ENCODE peak calls at places on chromosomes 12 and 14, in four cellular contexts. One of them, this sample, is unnamed. For H3K4me1, the result is how much of the 10 kb centered on the place peaks cover.

GRCh38 chr14:30330452-30330851 is 228.5 kb upstream of the G2E3 start:
- DNase-seq in psoas muscle: no peak
- DNase-seq in CD8-positive, alpha-beta T cell: no peak
- DNase-seq in heart left ventricle: no peak
- DNase-seq in this sample: no peak

GRCh38 chr12:116659771-116660481 is 77.9 kb downstream of the SPRING1 start:
- DNase-seq in psoas muscle: no peak
- DNase-seq in CD8-positive, alpha-beta T cell: no peak
- DNase-seq in heart left ventricle: no peak
- DNase-seq in this sample: no peak

GRCh38 chr12:51470116-51470515 is 45.5 kb downstream of the SLC4A8 start:
- DNase-seq in psoas muscle: no peak
- DNase-seq in CD8-positive, alpha-beta T cell: no peak
- DNase-seq in heart left ventricle: no peak
- DNase-seq in this sample: no peak

GRCh38 chr12:78949532-78949931 is 85.0 kb downstream of the SYT1 start:
- DNase-seq in psoas muscle: no peak
- DNase-seq in CD8-positive, alpha-beta T cell: no peak
- DNase-seq in heart left ventricle: no peak
- DNase-seq in this sample: no peak

GRCh38 chr12:104930388-104931326 is 27.4 kb downstream of the SLC41A2 start:
- DNase-seq in psoas muscle: no peak
- DNase-seq in CD8-positive, alpha-beta T cell: no peak
- DNase-seq in heart left ventricle: no peak
- DNase-seq in this sample: peak

GRCh38 chr14:34450542-34450915 is 11.5 kb downstream of the SPTSSA start:
- DNase-seq in psoas muscle: no peak
- DNase-seq in CD8-positive, alpha-beta T cell: no peak
- DNase-seq in heart left ventricle: no peak
- DNase-seq in this sample: no peak

GRCh38 chr12:90829044-90829443 is 125.9 kb downstream of the CCER1 start:
- DNase-seq in psoas muscle: no peak
- DNase-seq in CD8-positive, alpha-beta T cell: no peak
- DNase-seq in heart left ventricle: no peak
- DNase-seq in this sample: no peak

GRCh38 chr14:52926994-52927393 is 23.9 kb downstream of the FERMT2 start:
- DNase-seq in psoas muscle: no peak
- DNase-seq in CD8-positive, alpha-beta T cell: no peak
- DNase-seq in heart left ventricle: no peak
- DNase-seq in this sample: no peak

GRCh38 chr12:5856692-5857091 is 88.4 kb downstream of the ANO2 start:
- DNase-seq in psoas muscle: no peak
- DNase-seq in CD8-positive, alpha-beta T cell: no peak
- DNase-seq in heart left ventricle: no peak
- DNase-seq in this sample: no peak

GRCh38 chr12:97127061-97127460 is 220.0 kb downstream of the NEDD1 start:
- DNase-seq in psoas muscle: no peak
- DNase-seq in CD8-positive, alpha-beta T cell: no peak
- DNase-seq in heart left ventricle: no peak
- DNase-seq in this sample: no peak

GRCh38 chr12:18747960-18748359 is 10.0 kb downstream of the CAPZA3 start:
- DNase-seq in psoas muscle: no peak
- DNase-seq in CD8-positive, alpha-beta T cell: no peak
- DNase-seq in heart left ventricle: no peak
- DNase-seq in this sample: no peak

GRCh38 chr14:100239840-100240724 is 1.1 kb downstream of the YY1 start:
- DNase-seq in psoas muscle: peak
- DNase-seq in CD8-positive, alpha-beta T cell: peak
- DNase-seq in heart left ventricle: peak
- DNase-seq in this sample: peak

GRCh38 chr14:93759781-93760307 is 28.4 kb downstream of the PRIMA1 start:
- DNase-seq in psoas muscle: peak
- DNase-seq in CD8-positive, alpha-beta T cell: no peak
- DNase-seq in heart left ventricle: peak
- DNase-seq in this sample: no peak

GRCh38 chr14:56118611-56119181 is 485 bp downstream of the PELI2 start:
- DNase-seq in psoas muscle: peak
- DNase-seq in CD8-positive, alpha-beta T cell: peak
- DNase-seq in heart left ventricle: peak
- DNase-seq in this sample: peak

GRCh38 chr14:23209651-23210423 is 26.4 kb upstream of the SLC7A8 start:
- DNase-seq in psoas muscle: no peak
- DNase-seq in CD8-positive, alpha-beta T cell: no peak
- DNase-seq in heart left ventricle: no peak
- DNase-seq in this sample: no peak

GRCh38 chr12:120257041-120257821 is 8.3 kb downstream of the PXN start:
- DNase-seq in psoas muscle: peak
- DNase-seq in CD8-positive, alpha-beta T cell: no peak
- DNase-seq in heart left ventricle: peak
- DNase-seq in this sample: no peak

GRCh38 chr12:33795536-33795935 is 226.8 kb upstream of the ALG10 start:
- DNase-seq in psoas muscle: no peak
- DNase-seq in CD8-positive, alpha-beta T cell: no peak
- DNase-seq in heart left ventricle: no peak
- DNase-seq in this sample: no peak

GRCh38 chr14:23306412-23307145 is at the start of gene BCL2L2:
- DNase-seq in psoas muscle: peak
- DNase-seq in CD8-positive, alpha-beta T cell: peak
- DNase-seq in heart left ventricle: peak
- DNase-seq in this sample: no peak

GRCh38 chr14:83706555-83706954 is 1823.4 kb upstream of the FLRT2 start:
- DNase-seq in psoas muscle: no peak
- DNase-seq in CD8-positive, alpha-beta T cell: no peak
- DNase-seq in heart left ventricle: no peak
- DNase-seq in this sample: no peak

GRCh38 chr14:22469541-22470303 is 119.3 kb downstream of the DAD1 start:
- DNase-seq in psoas muscle: no peak
- DNase-seq in CD8-positive, alpha-beta T cell: no peak
- DNase-seq in heart left ventricle: no peak
- DNase-seq in this sample: no peak

GRCh38 chr12:58413794-58414193 is 472.4 kb downstream of the ATP23 start:
- DNase-seq in psoas muscle: no peak
- DNase-seq in CD8-positive, alpha-beta T cell: no peak
- DNase-seq in heart left ventricle: no peak
- DNase-seq in this sample: no peak

GRCh38 chr12:3551976-3552725 is 61.1 kb downstream of the PRMT8 start:
- DNase-seq in psoas muscle: no peak
- DNase-seq in CD8-positive, alpha-beta T cell: no peak
- DNase-seq in heart left ventricle: no peak
- DNase-seq in this sample: no peak

GRCh38 chr14:36773558-36773957 is 111.9 kb downstream of the PAX9 start:
- DNase-seq in psoas muscle: no peak
- DNase-seq in CD8-positive, alpha-beta T cell: no peak
- DNase-seq in heart left ventricle: no peak
- DNase-seq in this sample: no peak

DNA sequence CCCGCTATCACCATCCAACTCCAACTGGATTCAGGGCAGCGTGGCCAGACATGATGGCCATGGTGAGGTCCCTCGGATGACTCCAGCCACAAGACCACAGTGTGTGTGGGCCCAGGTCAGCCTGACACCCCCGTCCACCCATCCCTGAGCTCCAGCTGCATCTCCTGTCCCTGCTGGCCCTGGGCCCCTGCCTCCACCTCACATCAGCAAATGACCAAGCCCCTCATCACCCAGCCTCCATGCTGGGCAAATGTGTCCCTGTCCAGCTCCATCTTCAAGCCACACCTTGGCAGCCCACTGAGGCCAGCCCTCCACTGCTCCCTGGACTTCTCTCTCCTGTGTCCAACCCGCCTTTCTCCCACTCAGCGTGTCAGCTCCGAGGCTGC is 3.2 kb downstream of the GPR132 start:
- DNase-seq in psoas muscle: no peak
- DNase-seq in CD8-positive, alpha-beta T cell: no peak
- DNase-seq in heart left ventricle: no peak
- DNase-seq in this sample: no peak
- H3K27ac ChIP-seq in psoas muscle: no peak
- H3K27ac ChIP-seq in CD8-positive, alpha-beta T cell: peak
- H3K27ac ChIP-seq in heart left ventricle: peak
- H3K27ac ChIP-seq in this sample: peak

GRCh38 chr12:93782854-93783253 is 105.7 kb downstream of the CRADD start:
- DNase-seq in psoas muscle: no peak
- DNase-seq in CD8-positive, alpha-beta T cell: no peak
- DNase-seq in heart left ventricle: no peak
- DNase-seq in this sample: no peak
- H3K4me1 ChIP-seq in psoas muscle: half or more
- H3K4me1 ChIP-seq in CD8-positive, alpha-beta T cell: under half
- H3K4me1 ChIP-seq in heart left ventricle: half or more
- H3K4me1 ChIP-seq in this sample: under half

GRCh38 chr12:31876568-31877424 is 82.4 kb upstream of the RESF1 start:
- DNase-seq in psoas muscle: no peak
- DNase-seq in CD8-positive, alpha-beta T cell: no peak
- DNase-seq in heart left ventricle: peak
- DNase-seq in this sample: no peak

GRCh38 chr12:31877884-31878283 is 81.3 kb upstream of the RESF1 start:
- DNase-seq in psoas muscle: no peak
- DNase-seq in CD8-positive, alpha-beta T cell: no peak
- DNase-seq in heart left ventricle: no peak
- DNase-seq in this sample: no peak

GRCh38 chr12:31872831-31873604 is 86.2 kb upstream of the RESF1 start:
- DNase-seq in psoas muscle: no peak
- DNase-seq in CD8-positive, alpha-beta T cell: no peak
- DNase-seq in heart left ventricle: no peak
- DNase-seq in this sample: no peak

GRCh38 chr12:31874961-31875608 is 84.1 kb upstream of the RESF1 start:
- DNase-seq in psoas muscle: peak
- DNase-seq in CD8-positive, alpha-beta T cell: peak
- DNase-seq in heart left ventricle: peak
- DNase-seq in this sample: peak

GRCh38 chr12:31875609-31875964 is 83.6 kb upstream of the RESF1 start:
- DNase-seq in psoas muscle: no peak
- DNase-seq in CD8-positive, alpha-beta T cell: no peak
- DNase-seq in heart left ventricle: no peak
- DNase-seq in this sample: no peak
- H3K27ac ChIP-seq in psoas muscle: no peak
- H3K27ac ChIP-seq in CD8-positive, alpha-beta T cell: peak
- H3K27ac ChIP-seq in heart left ventricle: peak
- H3K27ac ChIP-seq in this sample: peak

GRCh38 chr12:14884458-14884878 is 1.2 kb downstream of the MGP start:
- DNase-seq in psoas muscle: peak
- DNase-seq in CD8-positive, alpha-beta T cell: peak
- DNase-seq in heart left ventricle: peak
- DNase-seq in this sample: peak
- H3K4me1 ChIP-seq in psoas muscle: under half
- H3K4me1 ChIP-seq in CD8-positive, alpha-beta T cell: under half
- H3K4me1 ChIP-seq in heart left ventricle: under half
- H3K4me1 ChIP-seq in this sample: under half

DNA sequence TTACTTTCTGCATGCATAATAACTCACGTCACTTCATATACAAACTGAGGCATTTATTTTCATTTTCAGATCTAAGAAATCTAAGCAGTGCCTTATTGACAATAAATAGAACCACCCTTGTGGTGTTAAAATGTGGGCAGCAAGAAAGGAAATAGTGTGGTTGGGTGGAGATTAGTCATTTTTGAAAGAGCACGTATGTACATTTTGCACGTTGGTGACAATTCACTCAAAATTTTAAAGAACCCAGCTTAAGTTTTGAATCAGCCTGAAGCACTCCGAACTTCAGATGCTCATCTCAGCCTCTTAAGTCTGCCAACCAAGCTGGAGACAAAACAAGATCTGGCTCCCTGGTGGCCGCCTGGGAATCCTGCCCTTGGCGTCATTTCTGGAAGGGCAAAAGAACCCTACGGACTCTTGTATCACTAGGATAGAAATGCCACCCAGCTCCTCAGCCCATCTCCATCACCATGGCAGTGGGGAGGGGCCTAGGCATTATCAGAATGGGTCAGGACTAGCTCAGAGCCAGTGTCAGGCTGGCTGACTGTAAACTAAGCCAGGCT is 89.5 kb upstream of the BCL2L14 start:
- DNase-seq in psoas muscle: no peak
- DNase-seq in CD8-positive, alpha-beta T cell: peak
- DNase-seq in heart left ventricle: no peak
- DNase-seq in this sample: peak
- H3K27ac ChIP-seq in psoas muscle: no peak
- H3K27ac ChIP-seq in CD8-positive, alpha-beta T cell: no peak
- H3K27ac ChIP-seq in heart left ventricle: peak
- H3K27ac ChIP-seq in this sample: peak

DNA sequence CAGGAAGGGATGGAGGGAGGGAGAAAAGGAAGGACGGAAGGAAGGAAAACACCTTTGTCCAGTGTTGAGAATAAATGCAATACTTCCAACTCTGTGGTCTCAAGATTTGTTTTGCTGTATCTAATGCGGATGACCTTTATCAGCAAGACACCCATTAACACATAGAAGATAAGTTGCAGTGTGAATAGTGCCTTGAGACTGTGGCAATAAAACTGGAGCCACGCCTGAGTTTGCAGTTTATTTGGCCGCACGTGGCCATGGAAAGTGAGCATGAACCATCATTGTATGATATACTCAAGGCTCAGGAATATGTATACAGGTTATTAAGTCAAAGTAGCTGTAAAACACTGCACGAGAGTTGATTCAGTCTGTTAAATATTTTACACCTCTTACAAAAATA is 113.6 kb upstream of the EEA1 start:
- DNase-seq in psoas muscle: no peak
- DNase-seq in CD8-positive, alpha-beta T cell: no peak
- DNase-seq in heart left ventricle: no peak
- DNase-seq in this sample: no peak
- H3K4me1 ChIP-seq in psoas muscle: under half
- H3K4me1 ChIP-seq in CD8-positive, alpha-beta T cell: under half
- H3K4me1 ChIP-seq in heart left ventricle: under half
- H3K4me1 ChIP-seq in this sample: under half